ENCODE peak calls at places on chromosome 14, in ten cellular contexts. Y is NAMALWA, D is NCI-H1694 treated with DMSO at 0.1 percent for 48 hours, S is cortex of kidney, V is aorta, N is fibroblast of gingiva, J is heart right ventricle, X is cerebellar cortex, A is mucosa of descending colon, C is esophagus squamous epithelium. P is an unnamed sample.

GRCh38 chr14:51596473-51596870 is 55.2 kb upstream of the FRMD6 start:
- DNase-seq in D (no peak), A (no peak), Y (no peak), X (no peak), S (no peak), J (no peak), C (no peak), N (no peak), V (no peak), P (no peak)

GRCh38 chr14:105395538-105395854 is 2.8 kb upstream of the TEX22 start:
- DNase-seq in V (no peak), S (no peak), C (no peak), J (no peak), Y (no peak), X (no peak), A (peak; percentile 36), D (no peak), N (no peak), P (no peak)

GRCh38 chr14:60722836-60723217 is 1.3 kb downstream of the SIX4 start:
- DNase-seq in Y (no peak), X (peak; percentile 28), A (no peak), C (no peak), N (no peak), S (no peak), D (no peak), J (no peak), V (peak; percentile 53), P (peak; percentile 14)

GRCh38 chr14:21049263-21049662 is 7.1 kb downstream of the RNASE7 start:
- DNase-seq in N (peak; percentile 20), J (no peak), C (no peak), A (no peak), V (no peak), X (no peak), D (no peak), Y (no peak), S (no peak), P (no peak)

GRCh38 chr14:52902971-52903385 is 47.9 kb downstream of the FERMT2 start:
- DNase-seq in V (no peak), N (no peak), S (no peak), C (no peak), A (no peak), Y (no peak), J (no peak), D (no peak), X (no peak), P (no peak)

GRCh38 chr14:95311752-95312151 is 8.0 kb downstream of the CLMN start:
- DNase-seq in D (no peak), Y (no peak), S (no peak), N (no peak), X (no peak), C (no peak), V (peak; percentile 77), A (no peak), J (no peak), P (no peak)

GRCh38 chr14:85003805-85004204 is 526.1 kb upstream of the FLRT2 start:
- DNase-seq in C (no peak), N (no peak), V (no peak), X (no peak), Y (no peak), D (no peak), S (no peak), J (no peak), A (no peak), P (no peak)

GRCh38 chr14:89723930-89724915 is 230.3 kb downstream of the EFCAB11 start:
- DNase-seq in D (no peak), X (no peak), N (peak; percentile 39), V (no peak), J (no peak), C (no peak), A (no peak), Y (no peak), S (no peak), P (no peak)

GRCh38 chr14:45990252-45990651 is 661.3 kb downstream of the RPL10L start:
- DNase-seq in Y (peak; percentile 26), V (no peak), J (no peak), A (no peak), S (no peak), X (no peak), N (no peak), C (no peak), D (peak; percentile 5), P (no peak)

GRCh38 chr14:56244138-56244789 is 126.1 kb downstream of the PELI2 start:
- DNase-seq in J (no peak), V (no peak), C (no peak), N (peak; percentile 95), Y (peak; percentile 1), S (no peak), D (no peak), A (no peak), X (peak; percentile 51), P (no peak)

GRCh38 chr14:21711360-21711961 is 37.8 kb upstream of the OR4E1 start:
- DNase-seq in V (no peak), Y (peak; percentile 72), A (no peak), S (no peak), N (peak; percentile 6), C (no peak), J (no peak), D (peak; percentile 55), X (peak; percentile 43), P (no peak)

GRCh38 chr14:25122843-25123242 is 72.9 kb upstream of the STXBP6 start:
- DNase-seq in V (no peak), S (no peak), N (no peak), C (no peak), X (no peak), J (no peak), D (no peak), Y (no peak), A (no peak), P (no peak)

GRCh38 chr14:105026033-105026785 is 5.3 kb upstream of the CDCA4 start:
- DNase-seq in A (no peak), N (no peak), V (no peak), X (no peak), S (no peak), D (no peak), Y (no peak), C (no peak), J (no peak), P (no peak)

GRCh38 chr14:93975791-93976476 is 436 bp downstream of the ASB2 start:
- DNase-seq in S (no peak), N (no peak), Y (peak; percentile 41), J (no peak), X (no peak), V (no peak), C (no peak), A (no peak), D (no peak), P (no peak)

GRCh38 chr14:49549881-49550280 is 36.3 kb downstream of the RPS29 start:
- DNase-seq in S (no peak), V (no peak), C (no peak), X (no peak), A (no peak), J (no peak), D (no peak), Y (no peak), N (no peak), P (no peak)

GRCh38 chr14:82537831-82538230 is 1004.2 kb upstream of the SEL1L start:
- DNase-seq in D (no peak), J (no peak), A (no peak), Y (no peak), S (no peak), X (no peak), N (no peak), V (no peak), C (no peak), P (no peak)

GRCh38 chr14:57533214-57533613 is 39.6 kb upstream of the CCDC198 start:
- DNase-seq in N (no peak), Y (peak; percentile 32), C (no peak), D (no peak), A (no peak), X (peak; percentile 48), J (no peak), S (no peak), V (no peak), P (no peak)

GRCh38 chr14:83118029-83118428 is 1584.4 kb upstream of the SEL1L start:
- DNase-seq in X (no peak), C (no peak), D (no peak), N (no peak), V (no peak), J (no peak), A (no peak), Y (no peak), S (no peak), P (no peak)

GRCh38 chr14:78902010-78902623 is 731.9 kb downstream of the NRXN3 start:
- DNase-seq in A (no peak), N (peak; percentile 2), Y (peak; percentile 46), S (no peak), X (peak; percentile 33), J (peak; percentile 8), C (no peak), V (no peak), D (peak; percentile 76), P (no peak)

GRCh38 chr14:37695836-37696235 is 100.4 kb downstream of the TTC6 start:
- DNase-seq in C (no peak), S (no peak), X (no peak), V (no peak), Y (no peak), A (no peak), D (no peak), J (no peak), N (no peak), P (no peak)

GRCh38 chr14:79630561-79630960 is 580.7 kb downstream of the DIO2 start:
- DNase-seq in D (no peak), Y (no peak), A (no peak), S (no peak), C (no peak), N (no peak), X (peak; percentile 14), J (no peak), V (no peak), P (no peak)

GRCh38 chr14:30077946-30078345 is 150.3 kb upstream of the PRKD1 start:
- DNase-seq in J (no peak), N (peak; percentile 66), Y (no peak), D (no peak), C (no peak), V (no peak), A (no peak), X (no peak), S (no peak), P (no peak)

GRCh38 chr14:85578925-85579324 is 49.0 kb downstream of the FLRT2 start:
- DNase-seq in C (no peak), V (no peak), D (no peak), J (no peak), Y (no peak), A (no peak), X (no peak), N (no peak), S (no peak), P (no peak)

GRCh38 chr14:85093631-85094330 is 436.2 kb upstream of the FLRT2 start:
- DNase-seq in Y (no peak), D (no peak), A (no peak), J (no peak), X (no peak), N (peak; percentile 7), S (no peak), V (no peak), C (no peak), P (no peak)

GRCh38 chr14:68471964-68472508 is 320.8 kb downstream of the ZFP36L1 start:
- DNase-seq in S (no peak), J (no peak), X (no peak), V (no peak), A (no peak), Y (no peak), C (no peak), D (no peak), N (no peak), P (no peak)

GRCh38 chr14:38125484-38125912 is 82.2 kb upstream of the SSTR1 start:
- DNase-seq in X (no peak), Y (peak; percentile 18), C (no peak), S (no peak), A (no peak), N (no peak), J (no peak), D (peak; percentile 59), V (no peak), P (no peak)

P was measured in uterus.